ENCODE peak calls at places on chromosomes 2 and 18, in five cellular contexts. D is H1, P is neuronal stem cell, K is mesenchymal stem cell, Q is trophoblast cell. V is an unnamed sample.

GRCh38 chr2:21856638-21857037 is 732.9 kb downstream of the TDRD15 start:
- DNase-seq in P (no peak), D (no peak), K (no peak), Q (no peak), V (no peak)

GRCh38 chr2:112061299-112061698 is 6.2 kb downstream of the TMEM87B start:
- DNase-seq in D (no peak), Q (no peak), K (no peak), P (no peak), V (no peak)

GRCh38 chr2:102050854-102051391 is 59.2 kb downstream of the IL1R2 start:
- DNase-seq in P (no peak), D (no peak), Q (no peak), K (peak; percentile 97), V (no peak)

GRCh38 chr18:58606236-58606635 is 22.7 kb downstream of the ALPK2 start:
- DNase-seq in D (no peak), P (no peak), K (no peak), Q (no peak), V (no peak)

GRCh38 chr2:199455533-199456382 is 2.0 kb downstream of the SATB2 start:
- DNase-seq in D (no peak), Q (peak; percentile 23), P (peak; percentile 65), K (no peak), V (peak; percentile 81)

GRCh38 chr18:74342416-74343043 is 26.9 kb downstream of the C18orf63 start:
- DNase-seq in K (peak; percentile 75), D (no peak), Q (peak; percentile 32), P (peak; percentile 38), V (no peak)

GRCh38 chr2:10210336-10210735 is 87.8 kb downstream of the RRM2 start:
- DNase-seq in K (no peak), P (no peak), Q (no peak), D (no peak), V (no peak)

GRCh38 chr2:41344529-41344928 is 703.3 kb upstream of the PKDCC start:
- DNase-seq in D (no peak), K (no peak), Q (no peak), P (no peak), V (no peak)

GRCh38 chr2:145655366-145655765 is 1135.4 kb upstream of the ZEB2 start:
- DNase-seq in P (no peak), K (no peak), Q (no peak), D (no peak), V (no peak)

GRCh38 chr18:76255070-76255683 is 239.9 kb downstream of the ZNF516 start:
- DNase-seq in D (no peak), Q (no peak), P (no peak), K (no peak), V (no peak)

GRCh38 chr18:2935438-2936192 is 77.3 kb downstream of the LPIN2 start:
- DNase-seq in Q (no peak), P (no peak), D (no peak), K (no peak), V (no peak)

GRCh38 chr2:127415593-127416485 is 2.4 kb upstream of the PROC start:
- DNase-seq in D (no peak), K (peak; percentile 36), Q (peak; percentile 73), P (peak; percentile 58), V (peak; percentile 94)

GRCh38 chr2:148999451-148999891 is 39.0 kb upstream of the LYPD6B start:
- DNase-seq in D (no peak), Q (no peak), K (no peak), P (no peak), V (peak; percentile 54)

GRCh38 chr2:162217596-162217995 is 25.6 kb downstream of the FAP start:
- DNase-seq in P (no peak), K (no peak), D (no peak), Q (no peak), V (no peak)
- H3K4ac ChIP-seq in P (no peak overlapping the region), K (no peak overlapping the region), D (no peak overlapping the region), Q (no peak overlapping the region), V (no peak overlapping the region)

GRCh38 chr2:211899871-211900482 is 638.6 kb downstream of the ERBB4 start:
- DNase-seq in D (no peak), K (peak; percentile 52), Q (peak; percentile 1), P (no peak), V (no peak)

GRCh38 chr2:211900518-211900917 is 638.1 kb downstream of the ERBB4 start:
- DNase-seq in K (peak; percentile 19), Q (no peak), D (no peak), P (no peak), V (no peak)

GRCh38 chr2:211901226-211901625 is 637.4 kb downstream of the ERBB4 start:
- DNase-seq in K (no peak), Q (no peak), D (no peak), P (no peak), V (no peak)

GRCh38 chr2:211898697-211899096 is 639.9 kb downstream of the ERBB4 start:
- DNase-seq in P (no peak), K (no peak), Q (no peak), D (no peak), V (no peak)
- H2BK12ac ChIP-seq in P (no peak overlapping the region), K (no peak overlapping the region), Q (no peak overlapping the region), D (no peak overlapping the region), V (no peak overlapping the region)

GRCh38 chr2:117980381-117980780 is 33.5 kb downstream of the CCDC93 start:
- DNase-seq in K (peak; percentile 16), D (no peak), P (no peak), Q (peak; percentile 29), V (no peak)
- H3K4ac ChIP-seq in K (no peak overlapping the region), D (no peak overlapping the region), P (no peak overlapping the region), Q (no peak overlapping the region), V (no peak overlapping the region)

GRCh38 chr2:74953796-74954499 is 4.5 kb upstream of the POLE4 start:
- DNase-seq in Q (no peak), D (no peak), P (no peak), K (no peak), V (no peak)

GRCh38 chr2:74947703-74948102 is 10.7 kb upstream of the POLE4 start:
- DNase-seq in K (no peak), P (no peak), Q (no peak), D (no peak), V (peak; percentile 75)

GRCh38 chr2:74954500-74954874 is 4.0 kb upstream of the POLE4 start:
- DNase-seq in Q (no peak), K (no peak), P (no peak), D (no peak), V (no peak)

GRCh38 chr2:74952575-74952974 is 5.9 kb upstream of the POLE4 start:
- DNase-seq in K (no peak), Q (no peak), P (no peak), D (no peak), V (no peak)

DNA sequence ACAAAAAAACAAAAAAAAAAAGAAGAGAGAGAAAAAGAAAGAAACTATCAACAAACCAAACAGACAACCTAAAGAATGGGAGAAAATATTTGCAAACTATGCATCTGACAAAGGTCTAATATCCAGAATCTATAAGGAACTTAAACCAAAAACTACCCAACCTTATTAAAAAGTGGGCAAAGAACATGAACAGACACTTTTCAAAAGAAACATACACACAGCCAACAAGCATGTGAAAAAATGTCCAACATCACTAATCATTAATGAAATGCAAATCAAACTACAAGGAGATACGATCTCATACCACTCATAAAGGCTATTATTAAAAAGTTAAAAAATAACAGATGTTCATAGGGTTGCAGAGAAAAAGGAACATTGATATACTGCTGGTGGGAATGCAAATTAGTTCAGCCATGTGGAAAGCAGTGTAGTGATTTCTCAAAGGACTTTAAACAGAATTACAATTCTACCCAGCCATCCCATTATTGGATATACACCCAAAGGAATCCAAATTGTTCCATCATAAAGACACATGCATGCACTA is 7.2 kb upstream of the POLE4 start:
- DNase-seq in K (no peak), D (no peak), Q (no peak), P (no peak), V (no peak)
- H2BK12ac ChIP-seq in K (no peak overlapping the region), D (no peak overlapping the region), Q (no peak overlapping the region), P (no peak overlapping the region), V (no peak overlapping the region)

DNA sequence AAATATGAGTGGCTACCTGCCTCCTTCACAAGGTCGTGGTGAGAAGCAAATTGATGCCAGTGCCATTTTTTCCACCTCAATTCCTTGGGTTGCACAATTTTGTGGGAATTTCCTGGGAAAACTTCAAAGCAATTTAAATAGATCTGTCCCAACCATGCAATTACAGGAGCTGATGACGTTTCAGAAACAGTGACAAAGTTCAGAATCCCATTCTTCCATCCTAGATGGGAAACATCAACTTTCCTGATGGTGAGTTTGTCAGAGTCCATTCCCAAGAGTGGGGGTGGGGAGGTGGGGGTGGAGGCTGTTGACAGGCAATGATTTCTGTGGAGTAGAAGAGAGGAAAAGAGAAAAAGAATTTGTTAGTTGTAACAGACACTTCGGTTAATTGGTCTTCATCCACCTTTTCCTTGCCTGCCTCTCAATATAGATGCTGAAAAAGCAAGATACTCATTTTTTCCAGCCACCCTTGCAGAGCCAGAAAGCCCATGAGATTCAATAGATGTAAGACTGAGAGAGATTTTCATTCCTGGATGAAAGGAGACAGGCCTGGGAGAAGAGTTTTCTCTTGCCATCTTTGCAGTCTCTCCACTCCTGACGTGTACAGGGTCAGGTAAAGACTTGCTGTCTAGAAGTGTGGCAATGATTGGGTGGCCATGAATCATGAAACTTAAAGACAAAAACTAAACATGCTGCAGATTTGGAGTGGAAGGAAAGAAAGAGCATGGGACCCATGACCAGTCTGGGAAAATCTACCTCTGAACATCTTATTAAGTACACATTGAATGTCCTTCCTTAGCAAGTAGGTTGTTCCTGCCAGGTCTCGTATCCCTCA is 47.3 kb downstream of the SOCS6 start:
- DNase-seq in K (peak; percentile 26), P (no peak), Q (no peak), D (no peak), V (no peak)
- H3K4ac ChIP-seq in K (no peak overlapping the region), P (no peak overlapping the region), Q (peak overlapping the region; percentile 4), D (no peak overlapping the region), V (no peak overlapping the region)

GRCh38 chr2:100993294-100993693 is 8.8 kb upstream of the RPL31 start:
- DNase-seq in D (no peak), K (no peak), P (no peak), Q (no peak), V (no peak)
- H2BK12ac ChIP-seq in D (no peak overlapping the region), K (no peak overlapping the region), P (no peak overlapping the region), Q (no peak overlapping the region), V (no peak overlapping the region)

DNA sequence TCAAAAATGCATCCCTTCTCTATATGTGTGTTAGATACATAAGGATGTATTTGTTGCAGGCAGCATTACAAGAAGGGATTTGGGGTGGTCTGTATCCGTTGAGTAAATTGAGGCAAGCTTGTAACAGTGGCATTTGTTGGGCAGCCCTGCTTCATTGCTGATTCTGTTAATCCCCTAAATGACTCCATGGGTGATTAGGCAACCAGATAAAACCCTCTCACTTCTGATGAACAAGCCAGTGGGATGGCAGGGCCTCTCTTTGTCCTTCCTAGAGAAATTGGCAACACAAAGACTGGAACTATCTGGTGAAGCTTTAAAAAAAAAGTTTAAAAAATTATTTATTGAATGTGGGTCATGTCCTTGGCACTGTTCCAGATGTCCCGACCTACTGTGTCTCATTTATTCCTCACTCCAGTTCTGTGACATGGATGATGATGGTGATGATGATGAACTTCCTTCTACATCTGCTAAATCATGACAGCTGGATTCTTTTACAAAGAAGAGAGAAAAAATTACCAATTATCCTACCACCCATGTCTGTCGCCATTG is 30.8 kb downstream of the NRP2 start:
- DNase-seq in P (no peak), Q (no peak), D (no peak), K (peak; percentile 52), V (no peak)
- H3K4ac ChIP-seq in P (no peak overlapping the region), Q (no peak overlapping the region), D (no peak overlapping the region), K (no peak overlapping the region), V (no peak overlapping the region)